ENCODE peak calls at places on chromosomes 2 and 18, in seven cellular contexts. One of them, this sample, is unnamed.

GRCh38 chr2:236888766-236889035 is 197.0 kb upstream of the COPS8 start:
- DNase-seq in NCI-H1694 treated with DMSO at 0.1 percent for 48 hours: no peak
- DNase-seq in epithelial cell of esophagus: no peak
- DNase-seq in hippocampal formation: no peak
- DNase-seq in stimulated activated CD8-positive, alpha-beta memory T cell treated with anti-CD3 and anti-CD28 coated beads, Interleukin-2, amount 100 ng/mL, for 48 hours: no peak
- DNase-seq in CD8-positive, alpha-beta T cell: no peak
- DNase-seq in adrenal gland: no peak
- DNase-seq in this sample: no peak

GRCh38 chr2:205563646-205564045 is 118.7 kb upstream of the NRP2 start:
- DNase-seq in NCI-H1694 treated with DMSO at 0.1 percent for 48 hours: no peak
- DNase-seq in epithelial cell of esophagus: no peak
- DNase-seq in hippocampal formation: no peak
- DNase-seq in stimulated activated CD8-positive, alpha-beta memory T cell treated with anti-CD3 and anti-CD28 coated beads, Interleukin-2, amount 100 ng/mL, for 48 hours: no peak
- DNase-seq in CD8-positive, alpha-beta T cell: no peak
- DNase-seq in adrenal gland: peak; percentile 32
- DNase-seq in this sample: no peak

GRCh38 chr18:73975266-73975665 is 172.4 kb downstream of the FBXO15 start:
- DNase-seq in NCI-H1694 treated with DMSO at 0.1 percent for 48 hours: no peak
- DNase-seq in epithelial cell of esophagus: no peak
- DNase-seq in hippocampal formation: no peak
- DNase-seq in stimulated activated CD8-positive, alpha-beta memory T cell treated with anti-CD3 and anti-CD28 coated beads, Interleukin-2, amount 100 ng/mL, for 48 hours: peak; percentile 3
- DNase-seq in CD8-positive, alpha-beta T cell: no peak
- DNase-seq in adrenal gland: no peak
- DNase-seq in this sample: no peak

GRCh38 chr2:236177967-236178909 is 10.1 kb upstream of the GBX2 start:
- DNase-seq in NCI-H1694 treated with DMSO at 0.1 percent for 48 hours: peak; percentile 73
- DNase-seq in epithelial cell of esophagus: peak; percentile 56
- DNase-seq in hippocampal formation: no peak
- DNase-seq in stimulated activated CD8-positive, alpha-beta memory T cell treated with anti-CD3 and anti-CD28 coated beads, Interleukin-2, amount 100 ng/mL, for 48 hours: no peak
- DNase-seq in CD8-positive, alpha-beta T cell: no peak
- DNase-seq in adrenal gland: peak; percentile 57
- DNase-seq in this sample: peak; percentile 48

GRCh38 chr2:201320701-201321100 is 36.4 kb downstream of the FLACC1 start:
- DNase-seq in NCI-H1694 treated with DMSO at 0.1 percent for 48 hours: no peak
- DNase-seq in epithelial cell of esophagus: no peak
- DNase-seq in hippocampal formation: no peak
- DNase-seq in stimulated activated CD8-positive, alpha-beta memory T cell treated with anti-CD3 and anti-CD28 coated beads, Interleukin-2, amount 100 ng/mL, for 48 hours: no peak
- DNase-seq in CD8-positive, alpha-beta T cell: no peak
- DNase-seq in adrenal gland: no peak
- DNase-seq in this sample: no peak

GRCh38 chr2:29698216-29698615 is 223.2 kb downstream of the ALK start:
- DNase-seq in NCI-H1694 treated with DMSO at 0.1 percent for 48 hours: no peak
- DNase-seq in epithelial cell of esophagus: peak; percentile 51
- DNase-seq in hippocampal formation: no peak
- DNase-seq in stimulated activated CD8-positive, alpha-beta memory T cell treated with anti-CD3 and anti-CD28 coated beads, Interleukin-2, amount 100 ng/mL, for 48 hours: no peak
- DNase-seq in CD8-positive, alpha-beta T cell: no peak
- DNase-seq in adrenal gland: no peak
- DNase-seq in this sample: no peak

GRCh38 chr2:171554991-171555615 is 32.8 kb downstream of the CYBRD1 start:
- DNase-seq in NCI-H1694 treated with DMSO at 0.1 percent for 48 hours: no peak
- DNase-seq in epithelial cell of esophagus: no peak
- DNase-seq in hippocampal formation: no peak
- DNase-seq in stimulated activated CD8-positive, alpha-beta memory T cell treated with anti-CD3 and anti-CD28 coated beads, Interleukin-2, amount 100 ng/mL, for 48 hours: no peak
- DNase-seq in CD8-positive, alpha-beta T cell: no peak
- DNase-seq in adrenal gland: no peak
- DNase-seq in this sample: no peak

GRCh38 chr2:10281891-10282290 is 20.8 kb upstream of the HPCAL1 start:
- DNase-seq in NCI-H1694 treated with DMSO at 0.1 percent for 48 hours: no peak
- DNase-seq in epithelial cell of esophagus: no peak
- DNase-seq in hippocampal formation: no peak
- DNase-seq in stimulated activated CD8-positive, alpha-beta memory T cell treated with anti-CD3 and anti-CD28 coated beads, Interleukin-2, amount 100 ng/mL, for 48 hours: no peak
- DNase-seq in CD8-positive, alpha-beta T cell: no peak
- DNase-seq in adrenal gland: no peak
- DNase-seq in this sample: no peak

GRCh38 chr2:152629202-152629601 is 88.1 kb downstream of the PRPF40A start:
- DNase-seq in NCI-H1694 treated with DMSO at 0.1 percent for 48 hours: no peak
- DNase-seq in epithelial cell of esophagus: no peak
- DNase-seq in hippocampal formation: no peak
- DNase-seq in stimulated activated CD8-positive, alpha-beta memory T cell treated with anti-CD3 and anti-CD28 coated beads, Interleukin-2, amount 100 ng/mL, for 48 hours: no peak
- DNase-seq in CD8-positive, alpha-beta T cell: no peak
- DNase-seq in adrenal gland: no peak
- DNase-seq in this sample: no peak